ENCODE peak calls at places on chromosomes 6 and 20, in seven cellular contexts. S is mesendoderm; M is lower lobe of right lung; U is GM23248; W is trophoblast cell; L is effector memory CD4-positive, alpha-beta T cell; J is HCT116. X is an unnamed sample.

GRCh38 chr6:150806790-150807189 is 58.7 kb upstream of the MTHFD1L start:
- DNase-seq in U (no peak), S (no peak), M (no peak), L (no peak), J (no peak), W (no peak), X (no peak)

GRCh38 chr6:1608976-1609661 is 596 bp upstream of the FOXC1 start:
- DNase-seq in U (peak), L (no peak), S (peak), J (no peak), M (no peak), W (peak), X (no peak)

GRCh38 chr6:112936476-112936875 is 589.3 kb downstream of the RFPL4B start:
- DNase-seq in M (no peak), L (no peak), U (peak), W (no peak), J (no peak), S (no peak), X (no peak)

GRCh38 chr6:26053929-26054658 is 33.1 kb upstream of the HFE start:
- DNase-seq in S (no peak), U (peak), J (no peak), M (no peak), W (peak), L (no peak), X (no peak)

GRCh38 chr6:36220211-36220610 is 23.7 kb downstream of the BRPF3 start:
- DNase-seq in W (no peak), M (no peak), S (no peak), J (no peak), U (no peak), L (no peak), X (no peak)

GRCh38 chr20:5729348-5729747 is 20.9 kb upstream of the SHLD1 start:
- DNase-seq in S (no peak), J (no peak), U (no peak), L (no peak), M (no peak), W (no peak), X (no peak)

GRCh38 chr20:42901689-42902518 is 287.8 kb downstream of the PTPRT start:
- DNase-seq in J (no peak), U (no peak), W (no peak), L (no peak), S (no peak), M (no peak), X (peak)

GRCh38 chr20:2379511-2380229 is 1.0 kb upstream of the TGM6 start:
- DNase-seq in W (no peak), J (no peak), M (no peak), S (peak), L (no peak), U (no peak), X (no peak)

GRCh38 chr20:3648941-3649340 is 14.3 kb downstream of the GFRA4 start:
- DNase-seq in M (no peak), W (no peak), S (no peak), J (no peak), L (no peak), U (no peak), X (no peak)

GRCh38 chr20:36631651-36632050 is 14.3 kb downstream of the SLA2 start:
- DNase-seq in W (peak), L (no peak), J (no peak), U (peak), M (no peak), S (no peak), X (no peak)

GRCh38 chr6:135880066-135880972 is 28.8 kb downstream of the PDE7B start:
- DNase-seq in M (no peak), J (no peak), W (no peak), L (peak), S (no peak), U (peak), X (peak)

GRCh38 chr6:118284736-118285360 is 263.2 kb upstream of the PLN start:
- DNase-seq in W (no peak), L (no peak), J (no peak), U (peak), S (no peak), M (no peak), X (no peak)

GRCh38 chr6:135627092-135627715 is 129.7 kb upstream of the AHI1 start:
- DNase-seq in W (no peak), L (no peak), M (no peak), U (no peak), S (no peak), J (no peak), X (no peak)

GRCh38 chr6:30554962-30555361 is 1.3 kb downstream of the GNL1 start:
- DNase-seq in M (no peak), S (no peak), W (no peak), J (no peak), U (peak), L (no peak), X (no peak)

GRCh38 chr6:19866900-19867627 is 29.9 kb downstream of the ID4 start:
- DNase-seq in S (peak), W (peak), L (no peak), J (peak), U (peak), M (no peak), X (no peak)

GRCh38 chr6:136213853-136214252 is 36.3 kb downstream of the MTFR2 start:
- DNase-seq in W (no peak), M (no peak), J (no peak), U (no peak), S (no peak), L (no peak), X (no peak)

GRCh38 chr6:15329154-15329781 is 83.4 kb downstream of the JARID2 start:
- DNase-seq in U (peak), W (no peak), S (peak), J (no peak), L (no peak), M (no peak), X (no peak)

GRCh38 chr6:71533939-71534379 is 245.3 kb downstream of the OGFRL1 start:
- DNase-seq in S (no peak), W (peak), U (peak), M (no peak), L (no peak), J (peak), X (no peak)

GRCh38 chr20:31368301-31368700 is at the start of gene DEFB118:
- DNase-seq in U (no peak), J (no peak), W (no peak), S (no peak), L (no peak), M (no peak), X (no peak)

GRCh38 chr20:25355866-25356265 is 34.8 kb downstream of the ABHD12 start:
- DNase-seq in U (no peak), J (no peak), M (no peak), S (no peak), L (no peak), W (no peak), X (no peak)

GRCh38 chr6:161750677-161751076 is 476.8 kb upstream of the AGPAT4 start:
- DNase-seq in W (no peak), M (no peak), L (no peak), S (no peak), U (no peak), J (no peak), X (no peak)

GRCh38 chr6:22784611-22785010 is 215.2 kb downstream of the HDGFL1 start:
- DNase-seq in W (no peak), S (peak), J (no peak), M (no peak), U (no peak), L (no peak), X (no peak)

GRCh38 chr20:59125909-59126308 is 37.7 kb upstream of the ZNF831 start:
- DNase-seq in L (no peak), U (no peak), J (no peak), M (no peak), S (no peak), W (no peak), X (no peak)

GRCh38 chr20:50624351-50625016 is 66.9 kb downstream of the RIPOR3 start:
- DNase-seq in L (no peak), U (no peak), S (no peak), W (no peak), M (peak), J (no peak), X (no peak)

GRCh38 chr6:83167726-83168278 is 25.3 kb downstream of the PGM3 start:
- DNase-seq in U (no peak), J (no peak), L (no peak), S (no peak), M (no peak), W (no peak), X (no peak)

GRCh38 chr6:21587182-21587924 is 6.2 kb upstream of the SOX4 start:
- DNase-seq in L (no peak), W (peak), M (peak), S (peak), U (peak), J (peak), X (peak)

GRCh38 chr20:13286052-13286451 is 65.0 kb downstream of the ISM1 start:
- DNase-seq in W (no peak), S (no peak), M (no peak), L (no peak), J (no peak), U (no peak), X (no peak)

GRCh38 chr6:40391086-40391485 is 196.1 kb downstream of the LRFN2 start:
- DNase-seq in L (no peak), M (no peak), U (no peak), J (no peak), S (no peak), W (no peak), X (no peak)

GRCh38 chr6:57313711-57314471 is 3.5 kb upstream of the PRIM2 start:
- DNase-seq in L (no peak), M (no peak), S (no peak), W (no peak), J (peak), U (peak), X (peak)

GRCh38 chr6:6881438-6882267 is 226.1 kb upstream of the RREB1 start:
- DNase-seq in M (no peak), W (no peak), J (no peak), L (no peak), U (no peak), S (peak), X (no peak)

GRCh38 chr20:62031462-62032092 is 34.1 kb downstream of the TAF4 start:
- DNase-seq in M (no peak), L (no peak), S (no peak), U (no peak), W (no peak), J (no peak), X (no peak)

GRCh38 chr6:165956874-165957273 is 210.8 kb downstream of the TBXT start:
- DNase-seq in M (no peak), W (no peak), S (peak), L (no peak), J (no peak), U (no peak), X (no peak)

GRCh38 chr20:59645316-59645715 is 41.0 kb downstream of the PHACTR3 start:
- DNase-seq in W (no peak), S (no peak), M (no peak), J (no peak), L (no peak), U (no peak), X (peak)

GRCh38 chr20:56676679-56677078 is 47.6 kb downstream of the TFAP2C start:
- DNase-seq in L (no peak), J (no peak), W (no peak), U (no peak), M (no peak), S (no peak), X (no peak)

GRCh38 chr20:62642666-62643520 is 590 bp downstream of the SLCO4A1 start:
- DNase-seq in U (peak), J (no peak), W (peak), S (no peak), L (peak), M (no peak), X (peak)

GRCh38 chr6:13766201-13766634 is 48.1 kb downstream of the MCUR1 start:
- DNase-seq in U (peak), L (no peak), M (no peak), W (peak), S (no peak), J (peak), X (no peak)

GRCh38 chr6:163294734-163295133 is 119.8 kb upstream of the QKI start:
- DNase-seq in M (no peak), S (no peak), L (no peak), U (no peak), J (no peak), W (no peak), X (no peak)

DNA sequence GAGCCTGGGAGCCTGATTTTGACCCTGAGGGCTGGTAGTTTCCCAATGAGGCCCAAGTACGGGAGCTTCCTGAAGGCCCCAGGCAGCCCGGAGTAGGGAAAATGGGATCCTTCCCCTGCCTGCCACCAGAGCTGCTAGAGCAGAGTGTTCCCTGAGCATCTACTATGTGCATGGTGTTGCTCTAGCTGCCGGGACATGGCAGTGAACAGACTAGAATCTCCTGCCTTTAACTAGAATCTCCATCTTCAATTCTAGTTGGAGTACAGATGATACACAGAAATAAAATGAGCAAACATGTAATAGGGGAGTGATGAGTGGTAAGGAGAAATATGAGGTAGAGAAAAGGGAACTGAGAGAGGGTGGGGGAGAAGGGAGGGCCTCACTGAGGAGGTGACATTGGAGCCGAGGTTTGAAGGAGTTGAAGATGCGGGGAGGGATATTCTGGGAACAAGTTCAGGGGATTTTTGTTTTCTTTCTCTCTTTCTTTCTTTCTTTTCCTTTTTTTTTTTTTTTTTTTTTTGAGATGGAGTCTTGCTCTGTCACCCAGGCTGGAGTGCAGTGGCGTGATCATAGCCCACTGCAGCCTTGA is 18.5 kb downstream of the VSTM2L start:
- DNase-seq in U (no peak), J (no peak), W (no peak), M (no peak), S (no peak), L (no peak), X (no peak)
- H3K27ac ChIP-seq in U (no peak), J (no peak), W (no peak), M (no peak), S (no peak), L (no peak), X (no peak)

GRCh38 chr6:144352310-144352709 is 67.2 kb downstream of the UTRN start:
- DNase-seq in M (no peak), S (no peak), U (no peak), J (no peak), L (no peak), W (no peak), X (no peak)
- H3K4me3 ChIP-seq in M (no peak), S (no peak), U (no peak), J (no peak), L (peak), W (no peak), X (no peak)

GRCh38 chr6:27228963-27229477 is 18.5 kb upstream of the PRSS16 start:
- DNase-seq in M (no peak), U (no peak), S (no peak), J (no peak), W (no peak), L (no peak), X (no peak)

GRCh38 chr6:27224729-27225128 is 22.8 kb upstream of the PRSS16 start:
- DNase-seq in U (no peak), J (no peak), S (no peak), W (no peak), M (no peak), L (no peak), X (no peak)
- H3K27ac ChIP-seq in U (no peak), J (no peak), S (no peak), W (no peak), M (no peak), L (no peak), X (no peak)

DNA sequence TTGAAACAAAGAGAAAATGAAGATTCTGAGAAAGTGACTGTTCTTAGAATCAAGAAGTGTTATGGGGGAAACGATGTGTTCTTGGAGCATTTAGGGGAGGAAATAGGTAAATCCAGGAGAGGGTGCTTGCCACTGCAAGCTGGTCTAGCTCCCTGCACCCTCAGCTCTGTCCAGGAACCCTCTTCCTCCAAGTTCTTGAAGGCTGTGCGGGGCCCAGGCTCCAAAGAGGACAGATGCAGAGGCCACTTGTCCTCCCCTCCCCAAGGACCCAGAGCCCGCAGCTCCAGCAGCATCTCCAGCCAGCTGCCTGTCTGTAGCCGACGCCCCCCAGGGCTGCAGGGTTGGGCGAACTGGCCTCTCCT is 87.9 kb downstream of the CDC5L start:
- DNase-seq in U (no peak), M (no peak), S (no peak), L (no peak), W (no peak), J (no peak), X (no peak)
- H3K4me3 ChIP-seq in U (no peak), M (no peak), S (no peak), L (no peak), W (no peak), J (no peak), X (no peak)

GRCh38 chr6:122432816-122433215 is 33.4 kb downstream of the HSF2 start:
- DNase-seq in U (peak), S (no peak), W (no peak), J (no peak), L (no peak), M (no peak), X (no peak)
- H3K27ac ChIP-seq in U (peak), S (no peak), W (no peak), J (no peak), L (no peak), M (no peak), X (no peak)

GRCh38 chr6:158852312-158853071 is 33.3 kb upstream of the EZR start:
- DNase-seq in U (no peak), W (no peak), S (no peak), L (no peak), J (no peak), M (no peak), X (peak)

GRCh38 chr6:158850807-158851115 is 31.6 kb upstream of the EZR start:
- DNase-seq in U (peak), W (peak), M (no peak), J (no peak), S (peak), L (no peak), X (no peak)

GRCh38 chr6:158847786-158848185 is 28.6 kb upstream of the EZR start:
- DNase-seq in S (no peak), L (no peak), W (no peak), M (no peak), U (no peak), J (no peak), X (no peak)

GRCh38 chr6:158848441-158848840 is 29.3 kb upstream of the EZR start:
- DNase-seq in U (no peak), J (no peak), L (no peak), M (no peak), S (no peak), W (peak), X (no peak)

DNA sequence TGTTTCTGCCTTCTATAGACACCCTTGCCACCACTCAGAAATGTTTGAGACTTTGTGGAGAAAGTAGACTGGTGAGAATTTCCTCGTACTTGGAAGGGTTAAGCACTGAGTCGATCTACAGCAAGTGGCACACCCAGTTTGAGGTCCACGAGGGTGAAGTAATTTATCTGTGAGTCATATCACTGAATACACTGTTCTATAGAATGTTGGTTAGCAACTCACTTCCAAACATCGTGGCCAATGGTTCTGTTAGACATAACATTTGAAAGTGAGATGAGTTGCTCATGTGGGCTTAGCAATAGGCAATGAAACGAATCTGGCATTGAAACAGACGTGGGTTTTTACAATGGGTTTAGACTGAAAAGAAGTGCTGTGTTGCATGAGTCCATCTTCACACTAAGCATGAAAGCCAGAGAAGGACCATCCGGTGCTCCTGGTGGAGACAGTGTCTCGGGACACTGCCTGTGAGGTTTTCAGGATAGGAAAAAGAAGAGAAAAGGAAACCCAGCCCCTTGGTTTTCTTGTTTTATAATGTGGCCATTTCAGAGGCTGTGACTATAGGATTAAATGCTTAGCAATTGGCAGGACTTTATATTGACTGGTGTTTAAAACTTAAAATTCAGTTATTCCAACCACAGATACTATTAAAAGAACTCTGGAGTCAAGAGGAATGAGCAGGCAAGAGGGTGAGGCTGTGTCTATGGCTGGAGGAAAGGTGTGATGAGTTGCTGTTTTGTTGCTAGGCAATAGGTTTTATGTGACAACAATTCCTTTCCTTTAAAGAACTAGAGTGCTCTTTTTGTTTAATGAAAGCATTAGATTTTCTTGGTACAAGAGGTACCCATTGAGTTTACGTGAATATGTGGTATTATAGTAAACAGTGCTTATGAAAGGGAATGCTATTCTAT is 31.0 kb upstream of the EZR start:
- DNase-seq in L (peak), M (no peak), W (peak), U (peak), J (peak), S (peak), X (peak)
- H3K4me3 ChIP-seq in L (no peak), M (no peak), W (no peak), U (peak), J (peak), S (no peak), X (no peak)